ENCODE peak calls at places on chromosome 9, in four cellular contexts. One of them, this sample, is unnamed.

GRCh38 chr9:128406848-128407391 is 13.7 kb upstream of the CERCAM start:
- DNase-seq in upper lobe of right lung: no peak
- DNase-seq in effector memory CD4-positive, alpha-beta T cell: no peak
- DNase-seq in SK-N-SH: no peak
- DNase-seq in this sample: no peak

GRCh38 chr9:121774715-121775613 is 123.5 kb downstream of the DAB2IP start:
- DNase-seq in effector memory CD4-positive, alpha-beta T cell: no peak
- DNase-seq in upper lobe of right lung: peak; percentile 56
- DNase-seq in SK-N-SH: no peak
- DNase-seq in this sample: peak; percentile 26

GRCh38 chr9:127283917-127284316 is 19.3 kb downstream of the GARNL3 start:
- DNase-seq in SK-N-SH: no peak
- DNase-seq in effector memory CD4-positive, alpha-beta T cell: no peak
- DNase-seq in upper lobe of right lung: no peak
- DNase-seq in this sample: peak; percentile 50

GRCh38 chr9:134607971-134608370 is 33.6 kb upstream of the COL5A1 start:
- DNase-seq in effector memory CD4-positive, alpha-beta T cell: no peak
- DNase-seq in upper lobe of right lung: no peak
- DNase-seq in SK-N-SH: no peak
- DNase-seq in this sample: no peak

GRCh38 chr9:4315582-4316215 is 15.8 kb upstream of the GLIS3 start:
- DNase-seq in SK-N-SH: peak; percentile 76
- DNase-seq in effector memory CD4-positive, alpha-beta T cell: peak; percentile 30
- DNase-seq in upper lobe of right lung: peak; percentile 89
- DNase-seq in this sample: peak; percentile 76

GRCh38 chr9:93186151-93186715 is 2.3 kb downstream of the WNK2 start:
- DNase-seq in effector memory CD4-positive, alpha-beta T cell: no peak
- DNase-seq in SK-N-SH: peak; percentile 45
- DNase-seq in upper lobe of right lung: no peak
- DNase-seq in this sample: no peak

GRCh38 chr9:133769511-133770075 is 31.4 kb upstream of the SARDH start:
- DNase-seq in SK-N-SH: no peak
- DNase-seq in effector memory CD4-positive, alpha-beta T cell: no peak
- DNase-seq in upper lobe of right lung: peak; percentile 57
- DNase-seq in this sample: no peak

GRCh38 chr9:78319197-78320029 is 22.5 kb downstream of the PSAT1 start:
- DNase-seq in upper lobe of right lung: no peak
- DNase-seq in effector memory CD4-positive, alpha-beta T cell: no peak
- DNase-seq in SK-N-SH: no peak
- DNase-seq in this sample: no peak

GRCh38 chr9:110069326-110070248 is 138.4 kb downstream of the C9orf152 start:
- DNase-seq in effector memory CD4-positive, alpha-beta T cell: no peak
- DNase-seq in upper lobe of right lung: peak; percentile 69
- DNase-seq in SK-N-SH: no peak
- DNase-seq in this sample: no peak

GRCh38 chr9:126738553-126738952 is 66.3 kb upstream of the ZBTB43 start:
- DNase-seq in upper lobe of right lung: no peak
- DNase-seq in effector memory CD4-positive, alpha-beta T cell: no peak
- DNase-seq in SK-N-SH: no peak
- DNase-seq in this sample: no peak

GRCh38 chr9:4099961-4100360 is 199.9 kb downstream of the GLIS3 start:
- DNase-seq in SK-N-SH: no peak
- DNase-seq in upper lobe of right lung: no peak
- DNase-seq in effector memory CD4-positive, alpha-beta T cell: no peak
- DNase-seq in this sample: no peak

GRCh38 chr9:8560560-8561525 is 761.3 kb upstream of the DMAC1 start:
- DNase-seq in upper lobe of right lung: no peak
- DNase-seq in effector memory CD4-positive, alpha-beta T cell: no peak
- DNase-seq in SK-N-SH: no peak
- DNase-seq in this sample: no peak

GRCh38 chr9:35717132-35717870 is 14.7 kb downstream of the TLN1 start:
- DNase-seq in upper lobe of right lung: no peak
- DNase-seq in effector memory CD4-positive, alpha-beta T cell: no peak
- DNase-seq in SK-N-SH: no peak
- DNase-seq in this sample: no peak

GRCh38 chr9:137945581-137945980 is 68.0 kb downstream of the CACNA1B start:
- DNase-seq in effector memory CD4-positive, alpha-beta T cell: no peak
- DNase-seq in SK-N-SH: no peak
- DNase-seq in upper lobe of right lung: no peak
- DNase-seq in this sample: no peak

GRCh38 chr9:23343226-23343625 is 482.8 kb downstream of the ELAVL2 start:
- DNase-seq in effector memory CD4-positive, alpha-beta T cell: no peak
- DNase-seq in SK-N-SH: no peak
- DNase-seq in upper lobe of right lung: no peak
- DNase-seq in this sample: no peak

GRCh38 chr9:132486706-132487350 is 76.8 kb downstream of the CFAP77 start:
- DNase-seq in effector memory CD4-positive, alpha-beta T cell: peak; percentile 51
- DNase-seq in upper lobe of right lung: no peak
- DNase-seq in SK-N-SH: peak; percentile 55
- DNase-seq in this sample: no peak

GRCh38 chr9:100352201-100352726 is 478 bp downstream of the TEX10 start:
- DNase-seq in effector memory CD4-positive, alpha-beta T cell: no peak
- DNase-seq in SK-N-SH: no peak
- DNase-seq in upper lobe of right lung: peak; percentile 73
- DNase-seq in this sample: peak; percentile 52

GRCh38 chr9:96686638-96687335 is 31.7 kb upstream of the PRXL2C start:
- DNase-seq in effector memory CD4-positive, alpha-beta T cell: peak; percentile 61
- DNase-seq in SK-N-SH: peak; percentile 91
- DNase-seq in upper lobe of right lung: peak; percentile 94
- DNase-seq in this sample: no peak

GRCh38 chr9:121059998-121060636 is 10.0 kb upstream of the C5 start:
- DNase-seq in SK-N-SH: peak; percentile 47
- DNase-seq in effector memory CD4-positive, alpha-beta T cell: no peak
- DNase-seq in upper lobe of right lung: no peak
- DNase-seq in this sample: no peak

GRCh38 chr9:124399323-124399962 is 15.8 kb downstream of the PSMB7 start:
- DNase-seq in SK-N-SH: no peak
- DNase-seq in upper lobe of right lung: no peak
- DNase-seq in effector memory CD4-positive, alpha-beta T cell: no peak
- DNase-seq in this sample: no peak

GRCh38 chr9:98885575-98886292 is 58.0 kb upstream of the COL15A1 start:
- DNase-seq in upper lobe of right lung: no peak
- DNase-seq in SK-N-SH: no peak
- DNase-seq in effector memory CD4-positive, alpha-beta T cell: no peak
- DNase-seq in this sample: no peak

GRCh38 chr9:72065076-72065475 is 4.7 kb upstream of the C9orf57 start:
- DNase-seq in SK-N-SH: no peak
- DNase-seq in effector memory CD4-positive, alpha-beta T cell: no peak
- DNase-seq in upper lobe of right lung: no peak
- DNase-seq in this sample: no peak
- H3K4me1 ChIP-seq in SK-N-SH: no peaks in the 10 kb centered on the region
- H3K4me1 ChIP-seq in effector memory CD4-positive, alpha-beta T cell: no peaks in the 10 kb centered on the region
- H3K4me1 ChIP-seq in upper lobe of right lung: no peaks in the 10 kb centered on the region
- H3K4me1 ChIP-seq in this sample: no peaks in the 10 kb centered on the region

DNA sequence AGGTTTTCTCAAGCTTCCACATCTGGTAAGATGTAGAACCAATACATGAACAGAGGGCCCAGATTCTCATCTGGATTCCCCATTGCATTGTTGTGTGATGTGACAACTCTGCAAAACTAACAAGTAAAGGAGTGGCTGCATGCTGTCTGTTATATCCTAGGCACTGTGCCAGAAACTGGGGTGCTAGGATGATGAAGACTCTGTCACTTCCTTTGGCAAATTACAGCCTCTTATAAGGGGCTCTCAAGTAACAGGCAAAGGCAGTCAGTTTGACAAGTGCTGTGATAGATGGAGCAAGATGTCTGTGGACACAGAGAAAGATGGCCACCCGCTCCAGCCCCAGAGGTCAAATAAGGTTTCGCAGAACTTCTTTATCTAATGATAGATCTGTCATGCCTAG is 115.7 kb downstream of the PAPPA start:
- DNase-seq in SK-N-SH: no peak
- DNase-seq in effector memory CD4-positive, alpha-beta T cell: no peak
- DNase-seq in upper lobe of right lung: no peak
- DNase-seq in this sample: no peak
- H3K4me1 ChIP-seq in SK-N-SH: peaks cover 24% of the 10 kb centered on the region
- H3K4me1 ChIP-seq in effector memory CD4-positive, alpha-beta T cell: no peaks in the 10 kb centered on the region
- H3K4me1 ChIP-seq in upper lobe of right lung: no peaks in the 10 kb centered on the region
- H3K4me1 ChIP-seq in this sample: no peaks in the 10 kb centered on the region

GRCh38 chr9:70260606-70261005 is 1.8 kb downstream of the SMC5 start:
- DNase-seq in upper lobe of right lung: no peak
- DNase-seq in effector memory CD4-positive, alpha-beta T cell: no peak
- DNase-seq in SK-N-SH: no peak
- DNase-seq in this sample: no peak

GRCh38 chr9:70257991-70258691 is 637 bp upstream of the SMC5 start:
- DNase-seq in SK-N-SH: peak; percentile 30
- DNase-seq in upper lobe of right lung: peak; percentile 88
- DNase-seq in effector memory CD4-positive, alpha-beta T cell: no peak
- DNase-seq in this sample: peak; percentile 40

GRCh38 chr9:70258692-70259511 is at the start of gene SMC5:
- DNase-seq in effector memory CD4-positive, alpha-beta T cell: peak; percentile 77
- DNase-seq in upper lobe of right lung: peak; percentile 95
- DNase-seq in SK-N-SH: peak; percentile 95
- DNase-seq in this sample: peak; percentile 71

GRCh38 chr9:70260007-70260443 is 1.2 kb downstream of the SMC5 start:
- DNase-seq in SK-N-SH: no peak
- DNase-seq in upper lobe of right lung: no peak
- DNase-seq in effector memory CD4-positive, alpha-beta T cell: no peak
- DNase-seq in this sample: no peak

DNA sequence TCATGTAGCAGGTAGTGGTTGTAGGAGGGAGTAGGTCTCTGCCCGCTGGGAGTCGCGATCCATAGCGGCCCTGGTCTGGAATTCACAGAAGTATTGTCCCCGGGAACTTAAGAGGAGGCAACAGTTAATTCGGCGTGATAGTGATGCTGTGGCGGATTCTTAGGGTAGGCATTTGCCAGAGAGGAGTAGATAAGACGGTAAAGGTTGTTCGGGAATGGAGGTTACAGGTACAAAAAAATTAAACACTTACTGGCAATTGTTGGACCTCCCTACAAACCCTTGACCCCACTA is 679 bp downstream of the SMC5 start:
- DNase-seq in SK-N-SH: no peak
- DNase-seq in effector memory CD4-positive, alpha-beta T cell: no peak
- DNase-seq in upper lobe of right lung: no peak
- DNase-seq in this sample: no peak
- H3K4me1 ChIP-seq in SK-N-SH: peaks cover 28% of the 10 kb centered on the region
- H3K4me1 ChIP-seq in effector memory CD4-positive, alpha-beta T cell: peaks cover 27% of the 10 kb centered on the region
- H3K4me1 ChIP-seq in upper lobe of right lung: peaks cover 49% of the 10 kb centered on the region
- H3K4me1 ChIP-seq in this sample: no peaks in the 10 kb centered on the region

GRCh38 chr9:19087601-19088000 is 15.1 kb downstream of the HAUS6 start:
- DNase-seq in SK-N-SH: no peak
- DNase-seq in effector memory CD4-positive, alpha-beta T cell: no peak
- DNase-seq in upper lobe of right lung: no peak
- DNase-seq in this sample: no peak
- H3K4me1 ChIP-seq in SK-N-SH: no peaks in the 10 kb centered on the region
- H3K4me1 ChIP-seq in effector memory CD4-positive, alpha-beta T cell: no peaks in the 10 kb centered on the region
- H3K4me1 ChIP-seq in upper lobe of right lung: no peaks in the 10 kb centered on the region
- H3K4me1 ChIP-seq in this sample: no peaks in the 10 kb centered on the region

DNA sequence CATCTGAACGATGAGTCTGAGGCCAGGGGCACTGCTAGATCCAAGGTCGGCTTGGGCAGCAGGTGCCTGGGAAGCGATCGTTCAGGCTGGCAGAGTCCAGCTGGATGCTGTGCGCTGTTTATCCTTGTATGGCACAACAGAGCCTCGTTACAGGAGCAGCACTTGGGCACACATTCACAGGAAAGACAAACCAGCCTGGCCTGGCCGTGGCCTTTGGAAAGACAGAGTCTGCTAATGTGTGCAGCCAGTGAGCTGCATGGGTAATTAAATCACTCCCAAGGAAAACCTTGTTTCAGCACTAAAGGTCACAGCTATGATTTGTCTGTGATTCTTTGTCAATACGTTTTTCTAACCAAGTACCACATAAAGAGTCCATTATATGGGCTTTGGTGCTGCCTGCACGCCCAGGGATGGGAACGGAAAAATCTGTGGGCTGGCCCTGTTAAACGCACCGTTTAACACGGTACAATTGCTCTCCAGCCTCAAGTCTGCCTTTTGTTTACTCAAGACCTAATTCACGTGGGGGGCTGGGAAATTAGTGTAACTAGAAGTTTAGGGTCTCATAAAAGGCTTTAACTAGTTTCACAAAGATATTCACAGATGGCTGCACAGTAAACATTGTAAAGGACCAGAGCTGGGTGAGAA is 509.3 kb downstream of the KDM4C start:
- DNase-seq in effector memory CD4-positive, alpha-beta T cell: no peak
- DNase-seq in SK-N-SH: no peak
- DNase-seq in upper lobe of right lung: no peak
- DNase-seq in this sample: no peak
- H3K4me1 ChIP-seq in effector memory CD4-positive, alpha-beta T cell: no peaks in the 10 kb centered on the region
- H3K4me1 ChIP-seq in SK-N-SH: no peaks in the 10 kb centered on the region
- H3K4me1 ChIP-seq in upper lobe of right lung: no peaks in the 10 kb centered on the region
- H3K4me1 ChIP-seq in this sample: no peaks in the 10 kb centered on the region

GRCh38 chr9:33161011-33161588 is 6.0 kb downstream of the B4GALT1 start:
- DNase-seq in SK-N-SH: peak; percentile 62
- DNase-seq in upper lobe of right lung: peak; percentile 87
- DNase-seq in effector memory CD4-positive, alpha-beta T cell: peak; percentile 54
- DNase-seq in this sample: peak; percentile 67
- H3K4me1 ChIP-seq in SK-N-SH: peaks cover 75% of the 10 kb centered on the region
- H3K4me1 ChIP-seq in upper lobe of right lung: peaks cover 92% of the 10 kb centered on the region
- H3K4me1 ChIP-seq in effector memory CD4-positive, alpha-beta T cell: peaks cover 74% of the 10 kb centered on the region
- H3K4me1 ChIP-seq in this sample: peaks cover 88% of the 10 kb centered on the region

DNA sequence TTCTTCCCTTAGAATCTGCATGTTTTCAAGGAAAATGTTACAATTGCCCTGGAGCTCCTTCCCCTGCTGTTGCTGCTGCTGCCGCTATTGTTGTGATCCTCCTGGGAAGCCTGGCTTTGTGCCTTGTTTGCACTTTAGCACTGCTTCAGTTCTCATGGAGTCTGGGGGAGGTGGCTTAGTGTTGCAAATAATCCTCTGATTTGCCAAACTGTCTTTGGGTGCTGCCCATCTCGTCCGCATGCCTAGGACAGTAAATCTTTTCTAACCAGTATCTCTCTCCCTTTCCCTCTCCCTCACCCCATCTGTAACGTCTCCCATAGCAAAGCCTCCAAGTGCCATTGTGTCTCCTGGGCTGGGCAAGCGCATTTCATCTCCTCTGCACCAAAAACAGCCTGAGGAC is 30.3 kb downstream of the FAM240B start:
- DNase-seq in effector memory CD4-positive, alpha-beta T cell: no peak
- DNase-seq in SK-N-SH: peak; percentile 78
- DNase-seq in upper lobe of right lung: no peak
- DNase-seq in this sample: no peak
- H3K4me1 ChIP-seq in effector memory CD4-positive, alpha-beta T cell: no peaks in the 10 kb centered on the region
- H3K4me1 ChIP-seq in SK-N-SH: no peaks in the 10 kb centered on the region
- H3K4me1 ChIP-seq in upper lobe of right lung: no peaks in the 10 kb centered on the region
- H3K4me1 ChIP-seq in this sample: peaks cover 24% of the 10 kb centered on the region

DNA sequence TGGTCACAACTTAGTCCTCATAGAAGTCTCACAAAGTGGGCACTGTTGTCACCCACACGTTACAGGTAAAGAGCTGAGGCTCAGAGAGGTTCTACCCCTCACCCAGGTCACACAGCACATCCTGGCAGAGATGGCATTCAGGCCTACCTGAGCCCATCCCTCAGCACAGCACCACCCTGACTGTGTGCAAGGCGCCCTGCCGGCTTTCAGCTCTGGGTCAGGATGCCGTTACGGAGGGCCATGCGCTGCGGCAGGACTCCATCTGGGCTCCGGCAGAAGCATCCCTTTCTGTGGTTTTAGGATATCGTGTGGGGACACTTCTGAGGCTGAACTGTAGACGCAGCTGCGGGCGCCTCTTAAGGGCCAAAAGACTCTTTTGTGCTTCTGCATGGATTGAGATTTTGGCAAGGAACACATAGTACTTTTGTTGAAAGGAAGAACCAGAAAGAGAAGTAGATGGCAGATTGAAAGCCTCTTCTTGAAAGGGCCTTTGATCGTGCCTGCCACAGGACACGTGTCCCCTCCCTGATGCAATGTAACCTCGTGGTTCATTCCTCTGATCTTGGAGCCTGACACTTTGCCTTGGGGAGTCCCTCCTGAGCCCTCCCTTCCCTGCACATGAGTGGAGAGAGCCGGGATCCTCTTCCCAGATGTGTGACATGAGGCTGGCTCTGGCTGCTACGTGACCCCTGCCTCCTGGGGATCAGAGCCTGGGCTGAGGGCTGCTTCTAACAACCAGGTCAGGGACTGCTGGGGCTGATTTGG is 31.3 kb downstream of the USP20 start:
- DNase-seq in SK-N-SH: no peak
- DNase-seq in effector memory CD4-positive, alpha-beta T cell: peak; percentile 34
- DNase-seq in upper lobe of right lung: no peak
- DNase-seq in this sample: no peak
- H3K4me1 ChIP-seq in SK-N-SH: no peaks in the 10 kb centered on the region
- H3K4me1 ChIP-seq in effector memory CD4-positive, alpha-beta T cell: peaks cover 73% of the 10 kb centered on the region
- H3K4me1 ChIP-seq in upper lobe of right lung: no peaks in the 10 kb centered on the region
- H3K4me1 ChIP-seq in this sample: no peaks in the 10 kb centered on the region